ENCODE peak calls at places on chromosomes 16 and 17, in eight cellular contexts. One of them, this sample, is unnamed. For H3K9me3, the result is how much of the 10 kb centered on the place peaks cover.

GRCh38 chr17:7843536-7844291 is 9.7 kb downstream of the KDM6B start:
- DNase-seq in thoracic aorta: no peak
- DNase-seq in Peyer's patch: peak
- DNase-seq in AG04450: peak
- DNase-seq in sigmoid colon: peak
- DNase-seq in H9: peak
- DNase-seq in testis: peak
- DNase-seq in CD8-positive, alpha-beta memory T cell: peak
- DNase-seq in this sample: peak

GRCh38 chr17:29341726-29342125 is 47.8 kb upstream of the NUFIP2 start:
- DNase-seq in thoracic aorta: no peak
- DNase-seq in Peyer's patch: no peak
- DNase-seq in AG04450: no peak
- DNase-seq in sigmoid colon: no peak
- DNase-seq in H9: no peak
- DNase-seq in testis: no peak
- DNase-seq in CD8-positive, alpha-beta memory T cell: no peak
- DNase-seq in this sample: no peak

GRCh38 chr16:83305092-83305491 is 502.7 kb upstream of the HSBP1 start:
- DNase-seq in thoracic aorta: no peak
- DNase-seq in Peyer's patch: no peak
- DNase-seq in AG04450: peak
- DNase-seq in sigmoid colon: no peak
- DNase-seq in H9: no peak
- DNase-seq in testis: no peak
- DNase-seq in CD8-positive, alpha-beta memory T cell: no peak
- DNase-seq in this sample: no peak

GRCh38 chr16:69563605-69564580 is 1.9 kb upstream of the NFAT5 start:
- DNase-seq in thoracic aorta: no peak
- DNase-seq in Peyer's patch: peak
- DNase-seq in AG04450: no peak
- DNase-seq in sigmoid colon: no peak
- DNase-seq in H9: no peak
- DNase-seq in testis: no peak
- DNase-seq in CD8-positive, alpha-beta memory T cell: peak
- DNase-seq in this sample: no peak

GRCh38 chr16:59651662-59652061 is 917.5 kb upstream of the GOT2 start:
- DNase-seq in thoracic aorta: no peak
- DNase-seq in Peyer's patch: no peak
- DNase-seq in AG04450: no peak
- DNase-seq in sigmoid colon: no peak
- DNase-seq in H9: no peak
- DNase-seq in testis: no peak
- DNase-seq in CD8-positive, alpha-beta memory T cell: no peak
- DNase-seq in this sample: no peak

GRCh38 chr16:86893513-86893912 is 315.2 kb downstream of the FOXL1 start:
- DNase-seq in thoracic aorta: no peak
- DNase-seq in Peyer's patch: no peak
- DNase-seq in AG04450: no peak
- DNase-seq in sigmoid colon: no peak
- DNase-seq in H9: no peak
- DNase-seq in testis: no peak
- DNase-seq in CD8-positive, alpha-beta memory T cell: no peak
- DNase-seq in this sample: no peak

GRCh38 chr17:45137561-45138305 is 2.2 kb downstream of the ACBD4 start:
- DNase-seq in thoracic aorta: no peak
- DNase-seq in Peyer's patch: no peak
- DNase-seq in AG04450: no peak
- DNase-seq in sigmoid colon: no peak
- DNase-seq in H9: no peak
- DNase-seq in testis: no peak
- DNase-seq in CD8-positive, alpha-beta memory T cell: no peak
- DNase-seq in this sample: no peak

GRCh38 chr17:62319846-62320245 is 60.5 kb upstream of the EFCAB3 start:
- DNase-seq in thoracic aorta: no peak
- DNase-seq in Peyer's patch: no peak
- DNase-seq in AG04450: no peak
- DNase-seq in sigmoid colon: no peak
- DNase-seq in H9: no peak
- DNase-seq in testis: no peak
- DNase-seq in CD8-positive, alpha-beta memory T cell: no peak
- DNase-seq in this sample: no peak

GRCh38 chr16:65200857-65201256 is 79.0 kb upstream of the CDH11 start:
- DNase-seq in thoracic aorta: no peak
- DNase-seq in Peyer's patch: no peak
- DNase-seq in AG04450: no peak
- DNase-seq in sigmoid colon: no peak
- DNase-seq in H9: no peak
- DNase-seq in testis: no peak
- DNase-seq in CD8-positive, alpha-beta memory T cell: no peak
- DNase-seq in this sample: no peak

GRCh38 chr17:48129981-48130380 is 22.4 kb downstream of the SNX11 start:
- DNase-seq in thoracic aorta: no peak
- DNase-seq in Peyer's patch: no peak
- DNase-seq in AG04450: no peak
- DNase-seq in sigmoid colon: no peak
- DNase-seq in H9: no peak
- DNase-seq in testis: no peak
- DNase-seq in CD8-positive, alpha-beta memory T cell: no peak
- DNase-seq in this sample: no peak

GRCh38 chr16:30834130-30834740 is 47.2 kb upstream of the ZNF629 start:
- DNase-seq in thoracic aorta: no peak
- DNase-seq in Peyer's patch: no peak
- DNase-seq in AG04450: no peak
- DNase-seq in sigmoid colon: no peak
- DNase-seq in H9: no peak
- DNase-seq in testis: no peak
- DNase-seq in CD8-positive, alpha-beta memory T cell: no peak
- DNase-seq in this sample: no peak

GRCh38 chr17:78888911-78889496 is 14.0 kb downstream of the CEP295NL start:
- DNase-seq in thoracic aorta: no peak
- DNase-seq in Peyer's patch: peak
- DNase-seq in AG04450: no peak
- DNase-seq in sigmoid colon: no peak
- DNase-seq in H9: no peak
- DNase-seq in testis: no peak
- DNase-seq in CD8-positive, alpha-beta memory T cell: no peak
- DNase-seq in this sample: no peak

GRCh38 chr16:3774156-3774767 is 56.9 kb upstream of the TRAP1 start:
- DNase-seq in thoracic aorta: no peak
- DNase-seq in Peyer's patch: no peak
- DNase-seq in AG04450: peak
- DNase-seq in sigmoid colon: no peak
- DNase-seq in H9: no peak
- DNase-seq in testis: peak
- DNase-seq in CD8-positive, alpha-beta memory T cell: no peak
- DNase-seq in this sample: no peak

GRCh38 chr17:62827722-62828498 is 19.8 kb upstream of the MARCHF10 start:
- DNase-seq in thoracic aorta: no peak
- DNase-seq in Peyer's patch: no peak
- DNase-seq in AG04450: no peak
- DNase-seq in sigmoid colon: no peak
- DNase-seq in H9: no peak
- DNase-seq in testis: peak
- DNase-seq in CD8-positive, alpha-beta memory T cell: no peak
- DNase-seq in this sample: no peak

GRCh38 chr16:29862383-29862883 is 593 bp downstream of the CDIPT start:
- DNase-seq in thoracic aorta: no peak
- DNase-seq in Peyer's patch: peak
- DNase-seq in AG04450: no peak
- DNase-seq in sigmoid colon: no peak
- DNase-seq in H9: no peak
- DNase-seq in testis: peak
- DNase-seq in CD8-positive, alpha-beta memory T cell: no peak
- DNase-seq in this sample: no peak

GRCh38 chr17:77182205-77182604 is 41.4 kb downstream of the SEC14L1 start:
- DNase-seq in thoracic aorta: no peak
- DNase-seq in Peyer's patch: no peak
- DNase-seq in AG04450: no peak
- DNase-seq in sigmoid colon: no peak
- DNase-seq in H9: no peak
- DNase-seq in testis: no peak
- DNase-seq in CD8-positive, alpha-beta memory T cell: no peak
- DNase-seq in this sample: no peak

GRCh38 chr17:76241205-76241539 is 879 bp upstream of the RNF157 start:
- DNase-seq in thoracic aorta: no peak
- DNase-seq in Peyer's patch: no peak
- DNase-seq in AG04450: no peak
- DNase-seq in sigmoid colon: peak
- DNase-seq in H9: no peak
- DNase-seq in testis: peak
- DNase-seq in CD8-positive, alpha-beta memory T cell: no peak
- DNase-seq in this sample: no peak

GRCh38 chr17:76420356-76421053 is 32.4 kb downstream of the UBE2O start:
- DNase-seq in thoracic aorta: no peak
- DNase-seq in Peyer's patch: no peak
- DNase-seq in AG04450: no peak
- DNase-seq in sigmoid colon: no peak
- DNase-seq in H9: no peak
- DNase-seq in testis: no peak
- DNase-seq in CD8-positive, alpha-beta memory T cell: no peak
- DNase-seq in this sample: no peak

GRCh38 chr17:74972107-74972972 is at the start of gene HID1:
- DNase-seq in thoracic aorta: no peak
- DNase-seq in Peyer's patch: peak
- DNase-seq in AG04450: no peak
- DNase-seq in sigmoid colon: no peak
- DNase-seq in H9: peak
- DNase-seq in testis: peak
- DNase-seq in CD8-positive, alpha-beta memory T cell: peak
- DNase-seq in this sample: peak

GRCh38 chr17:49390548-49391324 is 23.9 kb downstream of the PHB1 start:
- DNase-seq in thoracic aorta: no peak
- DNase-seq in Peyer's patch: peak
- DNase-seq in AG04450: no peak
- DNase-seq in sigmoid colon: no peak
- DNase-seq in H9: no peak
- DNase-seq in testis: peak
- DNase-seq in CD8-positive, alpha-beta memory T cell: no peak
- DNase-seq in this sample: no peak

GRCh38 chr16:57042157-57043111 is 49.9 kb upstream of the CPNE2 start:
- DNase-seq in thoracic aorta: no peak
- DNase-seq in Peyer's patch: peak
- DNase-seq in AG04450: no peak
- DNase-seq in sigmoid colon: no peak
- DNase-seq in H9: no peak
- DNase-seq in testis: no peak
- DNase-seq in CD8-positive, alpha-beta memory T cell: peak
- DNase-seq in this sample: peak

GRCh38 chr17:4270746-4271145 is 7.0 kb upstream of the ANKFY1 start:
- DNase-seq in thoracic aorta: no peak
- DNase-seq in Peyer's patch: no peak
- DNase-seq in AG04450: no peak
- DNase-seq in sigmoid colon: no peak
- DNase-seq in H9: no peak
- DNase-seq in testis: no peak
- DNase-seq in CD8-positive, alpha-beta memory T cell: no peak
- DNase-seq in this sample: no peak

GRCh38 chr17:4272213-4272975 is 8.6 kb upstream of the ANKFY1 start:
- DNase-seq in thoracic aorta: no peak
- DNase-seq in Peyer's patch: no peak
- DNase-seq in AG04450: no peak
- DNase-seq in sigmoid colon: no peak
- DNase-seq in H9: no peak
- DNase-seq in testis: no peak
- DNase-seq in CD8-positive, alpha-beta memory T cell: no peak
- DNase-seq in this sample: no peak

GRCh38 chr17:4266550-4266949 is 2.8 kb upstream of the ANKFY1 start:
- DNase-seq in thoracic aorta: no peak
- DNase-seq in Peyer's patch: no peak
- DNase-seq in AG04450: no peak
- DNase-seq in sigmoid colon: no peak
- DNase-seq in H9: no peak
- DNase-seq in testis: no peak
- DNase-seq in CD8-positive, alpha-beta memory T cell: no peak
- DNase-seq in this sample: no peak

GRCh38 chr17:4267402-4267801 is 3.6 kb upstream of the ANKFY1 start:
- DNase-seq in thoracic aorta: no peak
- DNase-seq in Peyer's patch: no peak
- DNase-seq in AG04450: no peak
- DNase-seq in sigmoid colon: no peak
- DNase-seq in H9: no peak
- DNase-seq in testis: no peak
- DNase-seq in CD8-positive, alpha-beta memory T cell: no peak
- DNase-seq in this sample: no peak

DNA sequence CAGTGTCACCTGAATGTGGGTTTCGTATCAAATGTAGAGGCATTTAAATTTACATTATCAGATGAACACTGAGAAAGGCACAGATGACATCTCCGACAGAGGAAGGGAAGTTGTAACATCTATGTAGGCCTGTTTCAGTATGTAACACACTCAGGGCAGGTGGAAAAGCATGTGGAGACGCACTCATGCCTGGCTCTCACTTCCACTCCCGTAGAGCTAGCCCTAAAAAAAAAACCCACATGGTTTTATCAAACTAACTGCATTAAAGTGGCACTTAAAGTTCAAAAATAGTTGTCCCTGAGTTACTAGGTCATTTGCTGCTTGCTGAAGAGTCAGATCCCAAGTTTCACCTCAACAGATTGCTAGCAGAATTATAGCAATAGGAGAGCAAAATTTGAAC is 6.1 kb upstream of the ANKFY1 start:
- DNase-seq in thoracic aorta: no peak
- DNase-seq in Peyer's patch: no peak
- DNase-seq in AG04450: no peak
- DNase-seq in sigmoid colon: no peak
- DNase-seq in H9: no peak
- DNase-seq in testis: no peak
- DNase-seq in CD8-positive, alpha-beta memory T cell: no peak
- DNase-seq in this sample: no peak
- H3K9me3 ChIP-seq in thoracic aorta: under half
- H3K9me3 ChIP-seq in Peyer's patch: under half
- H3K9me3 ChIP-seq in AG04450: under half
- H3K9me3 ChIP-seq in sigmoid colon: under half
- H3K9me3 ChIP-seq in H9: under half
- H3K9me3 ChIP-seq in testis: under half
- H3K9me3 ChIP-seq in CD8-positive, alpha-beta memory T cell: under half
- H3K9me3 ChIP-seq in this sample: under half

GRCh38 chr17:57017625-57018024 is 39.7 kb downstream of the SCPEP1 start:
- DNase-seq in thoracic aorta: no peak
- DNase-seq in Peyer's patch: no peak
- DNase-seq in AG04450: no peak
- DNase-seq in sigmoid colon: no peak
- DNase-seq in H9: no peak
- DNase-seq in testis: no peak
- DNase-seq in CD8-positive, alpha-beta memory T cell: no peak
- DNase-seq in this sample: no peak
- H3K9me3 ChIP-seq in thoracic aorta: under half
- H3K9me3 ChIP-seq in Peyer's patch: under half
- H3K9me3 ChIP-seq in AG04450: under half
- H3K9me3 ChIP-seq in sigmoid colon: under half
- H3K9me3 ChIP-seq in H9: under half
- H3K9me3 ChIP-seq in testis: under half
- H3K9me3 ChIP-seq in CD8-positive, alpha-beta memory T cell: under half
- H3K9me3 ChIP-seq in this sample: under half

GRCh38 chr17:9419932-9420453 is 155.6 kb downstream of the STX8 start:
- DNase-seq in thoracic aorta: no peak
- DNase-seq in Peyer's patch: no peak
- DNase-seq in AG04450: no peak
- DNase-seq in sigmoid colon: no peak
- DNase-seq in H9: no peak
- DNase-seq in testis: no peak
- DNase-seq in CD8-positive, alpha-beta memory T cell: no peak
- DNase-seq in this sample: no peak
- H3K9me3 ChIP-seq in thoracic aorta: under half
- H3K9me3 ChIP-seq in Peyer's patch: under half
- H3K9me3 ChIP-seq in AG04450: under half
- H3K9me3 ChIP-seq in sigmoid colon: under half
- H3K9me3 ChIP-seq in H9: under half
- H3K9me3 ChIP-seq in testis: under half
- H3K9me3 ChIP-seq in CD8-positive, alpha-beta memory T cell: under half
- H3K9me3 ChIP-seq in this sample: under half

GRCh38 chr16:35692824-35693223 is 2233.4 kb downstream of the TP53TG3F start:
- DNase-seq in thoracic aorta: no peak
- DNase-seq in Peyer's patch: no peak
- DNase-seq in AG04450: no peak
- DNase-seq in sigmoid colon: no peak
- DNase-seq in H9: no peak
- DNase-seq in testis: no peak
- DNase-seq in CD8-positive, alpha-beta memory T cell: no peak
- DNase-seq in this sample: no peak
- H3K9me3 ChIP-seq in thoracic aorta: under half
- H3K9me3 ChIP-seq in Peyer's patch: under half
- H3K9me3 ChIP-seq in AG04450: under half
- H3K9me3 ChIP-seq in sigmoid colon: under half
- H3K9me3 ChIP-seq in H9: half or more
- H3K9me3 ChIP-seq in testis: under half
- H3K9me3 ChIP-seq in CD8-positive, alpha-beta memory T cell: under half
- H3K9me3 ChIP-seq in this sample: under half